ENCODE peak calls at places on chromosomes 4 and X, in seven cellular contexts. H is omental fat pad; T is IMR-90; E is fibroblast of pulmonary artery; Y is uterus; L is activated CD8-positive, alpha-beta T cell treated with anti-CD3 and anti-CD28 coated beads for 36 hours; V is foreskin keratinocyte. I is an unnamed sample.

GRCh38 chr4:153206534-153206933 is 2.3 kb downstream of the TRIM2 start:
- DNase-seq in H (no peak), T (no peak), E (no peak), Y (no peak), L (no peak), V (no peak), I (no peak)

GRCh38 chr4:183214912-183215488 is 105.1 kb downstream of the CLDN22 start:
- DNase-seq in H (no peak), T (no peak), E (no peak), Y (no peak), L (no peak), V (no peak), I (no peak)

GRCh38 chrX:118552501-118552900 is 56.9 kb downstream of the DOCK11 start:
- DNase-seq in H (no peak), T (peak), E (peak), Y (no peak), L (no peak), V (peak), I (no peak)

GRCh38 chrX:130120746-130121504 is 10.6 kb upstream of the ELF4 start:
- DNase-seq in H (no peak), T (peak), E (peak), Y (peak), L (peak), V (no peak), I (peak)

GRCh38 chr4:121791481-121791880 is 9.6 kb upstream of the EXOSC9 start:
- DNase-seq in H (no peak), T (peak), E (peak), Y (no peak), L (no peak), V (no peak), I (no peak)

GRCh38 chr4:38610844-38611550 is 53.0 kb upstream of the KLF3 start:
- DNase-seq in H (no peak), T (no peak), E (no peak), Y (no peak), L (no peak), V (no peak), I (no peak)

GRCh38 chrX:34770511-34770910 is 113.4 kb upstream of the TMEM47 start:
- DNase-seq in H (no peak), T (no peak), E (peak), Y (no peak), L (no peak), V (no peak), I (no peak)

GRCh38 chrX:68238568-68238967 is 194.7 kb downstream of the OPHN1 start:
- DNase-seq in H (no peak), T (no peak), E (no peak), Y (no peak), L (peak), V (no peak), I (no peak)

GRCh38 chr4:104693601-104694201 is 199.0 kb upstream of the CXXC4 start:
- DNase-seq in H (no peak), T (peak), E (peak), Y (no peak), L (peak), V (no peak), I (no peak)

GRCh38 chr4:181820518-181820917 is 422.7 kb upstream of the TENM3 start:
- DNase-seq in H (no peak), T (no peak), E (no peak), Y (no peak), L (no peak), V (no peak), I (no peak)

GRCh38 chr4:104966349-104967033 is 180.2 kb upstream of the TET2 start:
- DNase-seq in H (no peak), T (no peak), E (peak), Y (no peak), L (peak), V (peak), I (peak)

GRCh38 chr4:183499389-183499788 is 5.5 kb upstream of the ING2 start:
- DNase-seq in H (no peak), T (no peak), E (peak), Y (no peak), L (peak), V (no peak), I (no peak)

GRCh38 chrX:1554469-1555210 is 17.7 kb upstream of the P2RY8 start:
- DNase-seq in H (no peak), T (no peak), E (no peak), Y (no peak), L (peak), V (no peak), I (no peak)

GRCh38 chrX:56798866-56799864 is 70.1 kb downstream of the NBDY start:
- DNase-seq in H (no peak), T (no peak), E (no peak), Y (peak), L (no peak), V (no peak), I (peak)

GRCh38 chrX:149504226-149504914 is 736 bp downstream of the IDS start:
- DNase-seq in H (no peak), T (no peak), E (no peak), Y (no peak), L (peak), V (no peak), I (peak)

GRCh38 chr4:41569957-41570356 is 32.0 kb downstream of the LIMCH1 start:
- DNase-seq in H (no peak), T (no peak), E (no peak), Y (no peak), L (no peak), V (no peak), I (no peak)

GRCh38 chr4:25813705-25814104 is 49.1 kb downstream of the SEL1L3 start:
- DNase-seq in H (no peak), T (peak), E (peak), Y (no peak), L (no peak), V (peak), I (no peak)

GRCh38 chrX:31038585-31039326 is 33.1 kb downstream of the FTHL17 start:
- DNase-seq in H (no peak), T (peak), E (peak), Y (peak), L (peak), V (no peak), I (peak)

GRCh38 chr4:27791640-27792039 is 931.0 kb downstream of the STIM2 start:
- DNase-seq in H (no peak), T (peak), E (peak), Y (no peak), L (no peak), V (peak), I (no peak)

GRCh38 chr4:52299120-52299519 is 248.0 kb downstream of the SPATA18 start:
- DNase-seq in H (no peak), T (no peak), E (no peak), Y (no peak), L (no peak), V (no peak), I (no peak)

GRCh38 chrX:139692506-139692849 is 15.5 kb downstream of the MCF2 start:
- DNase-seq in H (no peak), T (no peak), E (no peak), Y (no peak), L (no peak), V (no peak), I (no peak)

GRCh38 chr4:94365304-94365703 is 22.7 kb upstream of the HPGDS start:
- DNase-seq in H (no peak), T (peak), E (peak), Y (no peak), L (no peak), V (no peak), I (no peak)

GRCh38 chr4:169164669-169165415 is 105.9 kb downstream of the SH3RF1 start:
- DNase-seq in H (no peak), T (peak), E (peak), Y (no peak), L (no peak), V (no peak), I (no peak)

GRCh38 chr4:127575888-127576287 is 56.9 kb upstream of the INTU start:
- DNase-seq in H (no peak), T (no peak), E (no peak), Y (no peak), L (no peak), V (no peak), I (no peak)

GRCh38 chrX:136170109-136170800 is 22.9 kb downstream of the FHL1 start:
- DNase-seq in H (no peak), T (peak), E (peak), Y (peak), L (no peak), V (no peak), I (no peak)

GRCh38 chr4:1501754-1502500 is 95.7 kb upstream of the NKX1-1 start:
- DNase-seq in H (no peak), T (no peak), E (no peak), Y (peak), L (no peak), V (no peak), I (no peak)

GRCh38 chr4:188305690-188306089 is 166.4 kb downstream of the TRIML1 start:
- DNase-seq in H (no peak), T (no peak), E (no peak), Y (no peak), L (no peak), V (no peak), I (no peak)

GRCh38 chrX:124938715-124939114 is 381.0 kb upstream of the TEX13C start:
- DNase-seq in H (no peak), T (no peak), E (no peak), Y (no peak), L (no peak), V (no peak), I (no peak)

GRCh38 chr4:16259531-16260246 is 33.4 kb upstream of the TAPT1 start:
- DNase-seq in H (no peak), T (peak), E (peak), Y (no peak), L (peak), V (no peak), I (no peak)

GRCh38 chrX:32269877-32270276 is 941.5 kb downstream of the DMD start:
- DNase-seq in H (no peak), T (no peak), E (no peak), Y (no peak), L (no peak), V (no peak), I (no peak)

GRCh38 chrX:72666451-72666850 is 47.7 kb downstream of the PHKA1 start:
- DNase-seq in H (no peak), T (peak), E (peak), Y (no peak), L (no peak), V (no peak), I (no peak)

GRCh38 chr4:175635513-175635912 is 176.6 kb downstream of the GPM6A start:
- DNase-seq in H (no peak), T (no peak), E (no peak), Y (no peak), L (no peak), V (no peak), I (no peak)

GRCh38 chrX:119783026-119783425 is 8.4 kb downstream of the RPL39 start:
- DNase-seq in H (no peak), T (no peak), E (no peak), Y (no peak), L (no peak), V (no peak), I (no peak)

GRCh38 chrX:119784747-119785446 is 6.5 kb downstream of the RPL39 start:
- DNase-seq in H (no peak), T (peak), E (peak), Y (no peak), L (peak), V (no peak), I (peak)
- TF ChIP-seq CTCF in H (no peak), T (peak), E (peak), Y (no peak), L (peak), V (peak), I (peak)

DNA sequence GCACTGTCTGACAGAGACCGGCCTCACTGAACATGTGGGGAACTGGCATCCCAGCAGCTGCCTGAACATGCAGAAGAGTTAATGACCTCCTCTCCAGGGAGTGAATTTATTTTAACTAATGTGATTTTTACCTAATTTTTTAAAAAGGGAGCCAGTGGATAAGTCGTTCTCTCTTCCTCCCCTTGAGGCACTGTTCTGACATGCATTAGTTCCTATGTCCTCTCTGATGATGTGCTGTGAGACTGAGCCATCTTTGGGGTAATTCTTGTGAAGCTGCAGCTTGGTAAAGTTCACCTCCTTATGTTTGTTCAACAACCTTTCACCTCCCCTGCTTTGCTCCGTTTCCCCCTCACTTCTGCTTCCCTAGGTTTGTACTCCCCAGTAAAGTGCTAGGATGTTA is 139.7 kb downstream of the COL25A1 start:
- DNase-seq in H (no peak), T (no peak), E (no peak), Y (no peak), L (no peak), V (no peak), I (no peak)
- TF ChIP-seq CTCF in H (no peak), T (no peak), E (no peak), Y (no peak), L (no peak), V (no peak), I (no peak)

DNA sequence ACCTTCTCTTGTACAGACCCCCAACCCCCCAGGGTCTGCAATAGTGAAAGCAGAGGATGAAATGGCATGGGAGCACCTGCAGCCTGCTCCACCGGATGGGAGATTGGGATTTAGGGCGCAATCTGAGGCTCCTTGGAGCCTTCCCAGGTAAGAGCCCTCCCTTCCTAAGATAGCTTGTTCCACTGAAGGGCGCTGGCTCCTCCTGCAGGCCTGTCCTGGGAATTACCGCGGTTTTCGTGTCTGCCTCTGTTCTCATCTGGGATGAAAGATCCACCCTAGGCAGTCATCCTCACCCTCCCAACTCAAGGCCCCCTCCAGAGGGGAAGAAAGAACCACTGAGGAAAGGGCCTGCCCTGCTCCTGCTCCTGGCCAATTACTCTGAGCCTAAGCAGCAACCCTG is 547.6 kb downstream of the SMARCA1 start:
- DNase-seq in H (no peak), T (no peak), E (peak), Y (no peak), L (peak), V (no peak), I (peak)
- TF ChIP-seq CTCF in H (no peak), T (peak), E (peak), Y (no peak), L (no peak), V (peak), I (peak)

GRCh38 chr4:144615182-144615581 is 30.8 kb upstream of the HHIP start:
- DNase-seq in H (no peak), T (peak), E (peak), Y (no peak), L (no peak), V (no peak), I (no peak)

GRCh38 chr4:144611850-144612249 is 34.1 kb upstream of the HHIP start:
- DNase-seq in H (no peak), T (peak), E (peak), Y (no peak), L (peak), V (no peak), I (peak)
- TF ChIP-seq CTCF in H (no peak), T (peak), E (peak), Y (no peak), L (no peak), V (peak), I (peak)

GRCh38 chr4:33386761-33387160 is 2666.6 kb downstream of the PCDH7 start:
- DNase-seq in H (no peak), T (no peak), E (peak), Y (no peak), L (no peak), V (no peak), I (no peak)
- TF ChIP-seq CTCF in H (no peak), T (no peak), E (peak), Y (no peak), L (no peak), V (peak), I (no peak)

GRCh38 chrX:19040373-19040772 is 56.5 kb upstream of the PHKA2 start:
- DNase-seq in H (no peak), T (no peak), E (no peak), Y (no peak), L (no peak), V (no peak), I (no peak)
- TF ChIP-seq CTCF in H (no peak), T (peak), E (peak), Y (no peak), L (peak), V (peak), I (peak)

DNA sequence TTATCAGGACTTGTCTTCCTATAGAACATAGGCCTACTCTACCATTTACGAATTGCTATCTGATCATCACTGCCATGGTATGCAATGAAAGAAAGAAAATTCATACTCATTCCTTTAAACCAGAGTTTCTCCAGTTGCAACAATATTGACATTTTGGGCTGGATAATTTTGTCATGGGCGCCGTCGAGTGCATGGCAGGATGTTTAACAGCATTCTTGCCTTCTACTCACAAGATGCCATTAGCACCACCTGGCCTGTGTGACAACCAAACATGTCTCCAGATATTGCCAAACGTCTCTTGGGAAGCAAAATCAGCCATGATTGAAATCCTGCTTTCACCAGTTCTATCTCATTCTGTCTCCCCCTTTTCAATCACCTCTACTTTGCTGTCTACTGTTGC is 63.6 kb upstream of the ARHGAP24 start:
- DNase-seq in H (no peak), T (no peak), E (no peak), Y (no peak), L (no peak), V (no peak), I (no peak)
- TF ChIP-seq CTCF in H (no peak), T (no peak), E (no peak), Y (no peak), L (no peak), V (no peak), I (no peak)

DNA sequence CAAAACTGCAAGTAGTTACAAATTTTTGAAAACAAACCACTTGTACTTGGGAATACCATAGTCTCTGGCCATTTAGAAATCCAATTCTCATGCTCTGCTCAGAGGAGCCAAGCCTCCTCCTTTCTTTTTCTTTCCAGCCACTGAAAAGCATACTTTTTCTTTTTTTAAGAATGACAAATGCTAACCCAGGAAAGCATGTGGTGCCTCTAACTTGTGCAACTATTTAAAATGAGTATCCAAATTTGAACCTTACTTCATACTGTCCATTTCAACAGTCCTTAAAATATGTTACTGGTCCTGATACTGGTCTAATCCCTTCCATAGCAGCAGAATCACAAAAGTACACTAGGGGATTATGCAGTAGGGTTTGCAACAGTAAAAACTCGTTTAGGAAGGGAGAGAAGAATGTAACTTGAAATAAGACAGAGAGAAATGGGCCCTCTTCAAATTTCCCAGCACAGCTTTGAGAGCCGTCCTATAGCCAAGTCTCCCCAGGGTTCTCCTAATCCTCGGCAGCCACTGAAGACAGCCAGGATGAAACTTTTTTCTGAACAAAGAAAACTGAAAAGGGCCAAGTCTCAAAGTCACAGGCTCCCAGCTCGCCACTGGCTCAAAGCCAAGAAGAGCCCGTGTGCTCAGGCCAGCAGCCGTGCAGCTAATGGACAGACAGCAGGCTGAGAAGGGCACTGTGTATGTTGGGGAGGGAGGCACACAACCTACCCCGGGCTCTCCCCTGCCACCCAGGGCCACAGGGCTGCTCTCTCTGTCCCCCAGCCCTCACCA is 39.5 kb downstream of the GPC4 start:
- DNase-seq in H (no peak), T (no peak), E (no peak), Y (no peak), L (no peak), V (no peak), I (no peak)
- TF ChIP-seq CTCF in H (no peak), T (no peak), E (no peak), Y (no peak), L (no peak), V (no peak), I (no peak)

GRCh38 chrX:144334577-144334976 is 450.7 kb downstream of the UBE2NL start:
- DNase-seq in H (no peak), T (no peak), E (no peak), Y (no peak), L (no peak), V (no peak), I (no peak)
- TF ChIP-seq CTCF in H (no peak), T (no peak), E (no peak), Y (no peak), L (no peak), V (no peak), I (no peak)